ENCODE peak calls at places on chromosome 22, in nine cellular contexts. One of them, this sample, is unnamed.

GRCh38 chr22:37545703-37546435 is 14.4 kb upstream of the CDC42EP1 start:
- DNase-seq in heart right ventricle: peak
- DNase-seq in left lung: peak
- DNase-seq in fibroblast of mammary gland: peak
- DNase-seq in upper lobe of right lung: peak
- DNase-seq in bronchial epithelial cell: peak
- DNase-seq in coronary artery: peak
- DNase-seq in aorta: peak
- DNase-seq in CD8-positive, alpha-beta memory T cell: no peak
- DNase-seq in this sample: peak

GRCh38 chr22:41481131-41481830 is 12.4 kb downstream of the ACO2 start:
- DNase-seq in heart right ventricle: peak
- DNase-seq in aorta: peak
- DNase-seq in left lung: no peak
- DNase-seq in upper lobe of right lung: no peak
- DNase-seq in coronary artery: peak
- DNase-seq in bronchial epithelial cell: no peak
- DNase-seq in fibroblast of mammary gland: peak
- DNase-seq in CD8-positive, alpha-beta memory T cell: no peak
- DNase-seq in this sample: peak

GRCh38 chr22:37462426-37462825 is 23.8 kb downstream of the MFNG start:
- DNase-seq in fibroblast of mammary gland: no peak
- DNase-seq in left lung: peak
- DNase-seq in heart right ventricle: no peak
- DNase-seq in bronchial epithelial cell: no peak
- DNase-seq in coronary artery: no peak
- DNase-seq in CD8-positive, alpha-beta memory T cell: no peak
- DNase-seq in upper lobe of right lung: no peak
- DNase-seq in aorta: no peak
- DNase-seq in this sample: no peak

GRCh38 chr22:22902247-22902962 is 14.8 kb downstream of the IGLL5 start:
- DNase-seq in CD8-positive, alpha-beta memory T cell: no peak
- DNase-seq in fibroblast of mammary gland: no peak
- DNase-seq in left lung: peak
- DNase-seq in heart right ventricle: no peak
- DNase-seq in upper lobe of right lung: no peak
- DNase-seq in aorta: no peak
- DNase-seq in bronchial epithelial cell: no peak
- DNase-seq in coronary artery: no peak
- DNase-seq in this sample: no peak

GRCh38 chr22:41892721-41893120 is 22.2 kb downstream of the SHISA8 start:
- DNase-seq in heart right ventricle: no peak
- DNase-seq in fibroblast of mammary gland: no peak
- DNase-seq in upper lobe of right lung: no peak
- DNase-seq in aorta: no peak
- DNase-seq in CD8-positive, alpha-beta memory T cell: no peak
- DNase-seq in bronchial epithelial cell: no peak
- DNase-seq in left lung: no peak
- DNase-seq in coronary artery: no peak
- DNase-seq in this sample: no peak

GRCh38 chr22:49878206-49878605 is 24.6 kb downstream of the ZBED4 start:
- DNase-seq in CD8-positive, alpha-beta memory T cell: no peak
- DNase-seq in aorta: no peak
- DNase-seq in heart right ventricle: no peak
- DNase-seq in bronchial epithelial cell: no peak
- DNase-seq in coronary artery: no peak
- DNase-seq in upper lobe of right lung: no peak
- DNase-seq in fibroblast of mammary gland: no peak
- DNase-seq in left lung: no peak
- DNase-seq in this sample: no peak

GRCh38 chr22:29833392-29833949 is 4.6 kb downstream of the ASCC2 start:
- DNase-seq in bronchial epithelial cell: no peak
- DNase-seq in heart right ventricle: no peak
- DNase-seq in upper lobe of right lung: no peak
- DNase-seq in fibroblast of mammary gland: no peak
- DNase-seq in CD8-positive, alpha-beta memory T cell: no peak
- DNase-seq in aorta: no peak
- DNase-seq in coronary artery: no peak
- DNase-seq in left lung: no peak
- DNase-seq in this sample: no peak

GRCh38 chr22:37045958-37046357 is 5.6 kb upstream of the KCTD17 start:
- DNase-seq in CD8-positive, alpha-beta memory T cell: no peak
- DNase-seq in aorta: no peak
- DNase-seq in fibroblast of mammary gland: peak
- DNase-seq in left lung: no peak
- DNase-seq in bronchial epithelial cell: peak
- DNase-seq in heart right ventricle: no peak
- DNase-seq in upper lobe of right lung: no peak
- DNase-seq in coronary artery: no peak
- DNase-seq in this sample: no peak

GRCh38 chr22:29006346-29006745 is 55.3 kb downstream of the C22orf31 start:
- DNase-seq in fibroblast of mammary gland: no peak
- DNase-seq in left lung: no peak
- DNase-seq in heart right ventricle: no peak
- DNase-seq in upper lobe of right lung: no peak
- DNase-seq in coronary artery: no peak
- DNase-seq in CD8-positive, alpha-beta memory T cell: no peak
- DNase-seq in aorta: no peak
- DNase-seq in bronchial epithelial cell: no peak
- DNase-seq in this sample: no peak

GRCh38 chr22:11627798-11628650 is 3900.0 kb upstream of the OR11H1 start:
- DNase-seq in left lung: peak
- DNase-seq in heart right ventricle: no peak
- DNase-seq in upper lobe of right lung: peak
- DNase-seq in CD8-positive, alpha-beta memory T cell: no peak
- DNase-seq in fibroblast of mammary gland: no peak
- DNase-seq in coronary artery: peak
- DNase-seq in aorta: no peak
- DNase-seq in bronchial epithelial cell: no peak
- DNase-seq in this sample: no peak

GRCh38 chr22:33735978-33736377 is 184.3 kb downstream of the LARGE1 start:
- DNase-seq in bronchial epithelial cell: no peak
- DNase-seq in CD8-positive, alpha-beta memory T cell: no peak
- DNase-seq in fibroblast of mammary gland: no peak
- DNase-seq in upper lobe of right lung: no peak
- DNase-seq in coronary artery: no peak
- DNase-seq in left lung: no peak
- DNase-seq in heart right ventricle: no peak
- DNase-seq in aorta: no peak
- DNase-seq in this sample: no peak

GRCh38 chr22:50188356-50188755 is 2.6 kb downstream of the TRABD start:
- DNase-seq in heart right ventricle: no peak
- DNase-seq in left lung: peak
- DNase-seq in fibroblast of mammary gland: no peak
- DNase-seq in coronary artery: no peak
- DNase-seq in upper lobe of right lung: no peak
- DNase-seq in bronchial epithelial cell: no peak
- DNase-seq in aorta: peak
- DNase-seq in CD8-positive, alpha-beta memory T cell: no peak
- DNase-seq in this sample: no peak

GRCh38 chr22:43901976-43902643 is 10.3 kb upstream of the PNPLA5 start:
- DNase-seq in aorta: no peak
- DNase-seq in coronary artery: no peak
- DNase-seq in left lung: no peak
- DNase-seq in bronchial epithelial cell: peak
- DNase-seq in fibroblast of mammary gland: peak
- DNase-seq in CD8-positive, alpha-beta memory T cell: no peak
- DNase-seq in upper lobe of right lung: no peak
- DNase-seq in heart right ventricle: no peak
- DNase-seq in this sample: no peak

DNA sequence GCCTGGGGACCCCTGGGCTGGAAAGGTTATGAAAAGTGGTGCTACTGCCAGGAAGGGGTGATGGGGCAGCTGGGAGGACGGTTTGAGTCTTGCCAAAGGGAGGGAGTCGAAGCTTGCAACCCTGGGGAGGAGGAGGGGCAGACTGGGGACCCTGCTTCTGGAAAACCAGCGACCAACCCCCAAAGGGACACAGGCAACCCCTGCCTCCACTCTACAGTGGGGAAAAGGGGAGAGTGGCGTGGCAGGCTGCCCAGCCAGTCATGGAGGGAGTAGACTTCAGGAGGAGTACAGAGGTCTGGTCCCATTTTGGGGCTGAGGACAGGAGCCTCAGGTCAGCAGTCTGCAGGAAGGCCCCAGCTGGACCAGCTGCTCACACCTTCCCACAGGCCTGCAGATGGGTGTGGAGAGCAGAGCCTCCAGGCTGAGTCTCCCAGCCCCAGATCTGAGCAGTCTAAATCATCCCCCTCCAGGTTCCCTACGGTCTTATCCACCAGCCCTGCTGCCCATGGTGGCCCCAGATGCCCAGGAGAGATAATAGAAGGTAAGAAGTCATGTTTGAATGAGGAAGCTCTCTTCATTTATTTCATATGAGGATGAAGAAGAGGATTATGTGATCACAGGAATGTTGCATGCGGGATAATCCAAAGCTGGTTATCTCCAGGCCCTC is 3.3 kb downstream of the DDT start:
- DNase-seq in aorta: no peak
- DNase-seq in heart right ventricle: no peak
- DNase-seq in coronary artery: no peak
- DNase-seq in CD8-positive, alpha-beta memory T cell: no peak
- DNase-seq in fibroblast of mammary gland: no peak
- DNase-seq in upper lobe of right lung: peak
- DNase-seq in bronchial epithelial cell: no peak
- DNase-seq in left lung: no peak
- DNase-seq in this sample: no peak
- H3K4me3 ChIP-seq in aorta: no peak
- H3K4me3 ChIP-seq in heart right ventricle: no peak
- H3K4me3 ChIP-seq in coronary artery: no peak
- H3K4me3 ChIP-seq in CD8-positive, alpha-beta memory T cell: no peak
- H3K4me3 ChIP-seq in fibroblast of mammary gland: no peak
- H3K4me3 ChIP-seq in upper lobe of right lung: no peak
- H3K4me3 ChIP-seq in bronchial epithelial cell: no peak
- H3K4me3 ChIP-seq in left lung: no peak
- H3K4me3 ChIP-seq in this sample: no peak

GRCh38 chr22:27987557-27987956 is 68.5 kb upstream of the PITPNB start:
- DNase-seq in heart right ventricle: no peak
- DNase-seq in fibroblast of mammary gland: peak
- DNase-seq in CD8-positive, alpha-beta memory T cell: no peak
- DNase-seq in aorta: no peak
- DNase-seq in bronchial epithelial cell: no peak
- DNase-seq in left lung: no peak
- DNase-seq in upper lobe of right lung: no peak
- DNase-seq in coronary artery: peak
- DNase-seq in this sample: no peak
- H3K4me3 ChIP-seq in heart right ventricle: no peak
- H3K4me3 ChIP-seq in fibroblast of mammary gland: no peak
- H3K4me3 ChIP-seq in CD8-positive, alpha-beta memory T cell: no peak
- H3K4me3 ChIP-seq in aorta: no peak
- H3K4me3 ChIP-seq in bronchial epithelial cell: no peak
- H3K4me3 ChIP-seq in left lung: no peak
- H3K4me3 ChIP-seq in upper lobe of right lung: no peak
- H3K4me3 ChIP-seq in coronary artery: no peak
- H3K4me3 ChIP-seq in this sample: no peak

GRCh38 chr22:45051946-45052345 is 42.1 kb upstream of the PHF21B start:
- DNase-seq in upper lobe of right lung: no peak
- DNase-seq in heart right ventricle: no peak
- DNase-seq in fibroblast of mammary gland: no peak
- DNase-seq in bronchial epithelial cell: no peak
- DNase-seq in aorta: no peak
- DNase-seq in coronary artery: no peak
- DNase-seq in CD8-positive, alpha-beta memory T cell: no peak
- DNase-seq in left lung: no peak
- DNase-seq in this sample: no peak
- H3K4me3 ChIP-seq in upper lobe of right lung: no peak
- H3K4me3 ChIP-seq in heart right ventricle: no peak
- H3K4me3 ChIP-seq in fibroblast of mammary gland: no peak
- H3K4me3 ChIP-seq in bronchial epithelial cell: no peak
- H3K4me3 ChIP-seq in aorta: no peak
- H3K4me3 ChIP-seq in coronary artery: no peak
- H3K4me3 ChIP-seq in CD8-positive, alpha-beta memory T cell: no peak
- H3K4me3 ChIP-seq in left lung: no peak
- H3K4me3 ChIP-seq in this sample: no peak

GRCh38 chr22:19713228-19713627 is 1.1 kb upstream of the SEPTIN5 start:
- DNase-seq in heart right ventricle: no peak
- DNase-seq in bronchial epithelial cell: no peak
- DNase-seq in fibroblast of mammary gland: no peak
- DNase-seq in coronary artery: no peak
- DNase-seq in CD8-positive, alpha-beta memory T cell: no peak
- DNase-seq in left lung: no peak
- DNase-seq in aorta: peak
- DNase-seq in upper lobe of right lung: no peak
- DNase-seq in this sample: no peak

GRCh38 chr22:19715286-19715939 is 1.1 kb downstream of the SEPTIN5 start:
- DNase-seq in upper lobe of right lung: no peak
- DNase-seq in left lung: peak
- DNase-seq in coronary artery: no peak
- DNase-seq in aorta: no peak
- DNase-seq in CD8-positive, alpha-beta memory T cell: no peak
- DNase-seq in fibroblast of mammary gland: no peak
- DNase-seq in bronchial epithelial cell: peak
- DNase-seq in heart right ventricle: no peak
- DNase-seq in this sample: peak

GRCh38 chr22:19716041-19716828 is 1.9 kb downstream of the SEPTIN5 start:
- DNase-seq in upper lobe of right lung: no peak
- DNase-seq in CD8-positive, alpha-beta memory T cell: no peak
- DNase-seq in heart right ventricle: no peak
- DNase-seq in fibroblast of mammary gland: no peak
- DNase-seq in bronchial epithelial cell: no peak
- DNase-seq in coronary artery: no peak
- DNase-seq in aorta: no peak
- DNase-seq in left lung: peak
- DNase-seq in this sample: peak

GRCh38 chr22:19713650-19714319 is 518 bp upstream of the SEPTIN5 start:
- DNase-seq in aorta: peak
- DNase-seq in bronchial epithelial cell: no peak
- DNase-seq in coronary artery: no peak
- DNase-seq in fibroblast of mammary gland: no peak
- DNase-seq in left lung: peak
- DNase-seq in heart right ventricle: no peak
- DNase-seq in upper lobe of right lung: no peak
- DNase-seq in CD8-positive, alpha-beta memory T cell: no peak
- DNase-seq in this sample: peak

DNA sequence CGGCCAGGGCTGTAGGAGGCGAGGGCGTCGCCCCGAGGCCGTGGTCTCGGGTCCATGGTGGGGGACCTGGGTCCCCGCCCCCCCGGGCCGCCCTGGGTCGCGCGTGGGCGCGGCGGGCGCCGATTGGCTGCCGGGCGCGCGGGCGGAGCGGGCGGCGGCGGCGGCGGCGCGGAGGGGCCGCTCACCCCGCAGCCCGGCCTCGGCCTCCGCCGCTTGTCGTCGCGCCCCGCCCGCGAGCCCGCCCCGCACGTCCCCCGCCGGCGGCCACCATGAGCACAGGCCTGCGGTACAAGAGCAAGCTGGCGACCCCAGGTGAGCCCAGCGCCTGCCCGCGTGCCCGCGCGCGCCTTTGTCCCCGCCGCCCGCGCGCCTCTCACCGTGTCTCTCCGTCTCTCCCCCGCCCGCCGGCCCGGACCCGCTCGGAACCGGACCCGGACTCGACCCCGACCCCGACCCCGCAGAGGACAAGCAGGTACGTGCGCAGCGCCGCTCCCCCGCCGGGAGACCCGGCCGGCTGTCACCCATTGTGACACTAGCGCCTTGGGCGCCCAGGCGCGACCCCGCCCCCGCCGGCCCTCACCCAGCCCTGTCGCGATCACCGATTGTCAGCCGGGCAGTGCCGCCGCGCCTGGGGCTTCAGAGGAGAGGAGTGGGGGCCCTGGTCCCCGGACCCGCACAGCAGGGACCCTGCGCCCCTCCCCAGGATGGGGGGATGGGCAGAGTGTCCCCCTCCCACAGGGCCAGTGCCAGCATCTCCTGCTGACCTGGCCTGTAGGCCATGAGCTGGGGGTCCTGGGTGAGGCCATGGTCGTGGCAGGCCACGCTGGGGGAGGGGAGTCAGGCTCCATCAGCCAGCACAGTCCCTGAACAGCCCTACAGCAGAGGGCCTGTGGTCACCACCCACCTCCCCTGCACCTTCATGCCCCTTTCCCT is at the start of gene SEPTIN5:
- DNase-seq in upper lobe of right lung: no peak
- DNase-seq in fibroblast of mammary gland: no peak
- DNase-seq in CD8-positive, alpha-beta memory T cell: no peak
- DNase-seq in aorta: peak
- DNase-seq in left lung: peak
- DNase-seq in bronchial epithelial cell: no peak
- DNase-seq in heart right ventricle: no peak
- DNase-seq in coronary artery: no peak
- DNase-seq in this sample: no peak
- H3K4me3 ChIP-seq in upper lobe of right lung: peak
- H3K4me3 ChIP-seq in fibroblast of mammary gland: peak
- H3K4me3 ChIP-seq in CD8-positive, alpha-beta memory T cell: peak
- H3K4me3 ChIP-seq in aorta: peak
- H3K4me3 ChIP-seq in left lung: peak
- H3K4me3 ChIP-seq in bronchial epithelial cell: peak
- H3K4me3 ChIP-seq in heart right ventricle: peak
- H3K4me3 ChIP-seq in coronary artery: peak
- H3K4me3 ChIP-seq in this sample: peak

This sample was measured in left ventricle myocardium inferior.